ENCODE peak calls at places on chromosome 1, in seven cellular contexts. One of them, this sample, is unnamed.

GRCh38 chr1:159798893-159799292 is 3.3 kb upstream of the FCRL6 start:
- DNase-seq in EH: peak
- DNase-seq in memory B cell: peak
- DNase-seq in stomach: peak
- DNase-seq in left ventricle myocardium inferior: peak
- DNase-seq in COLO829: peak
- DNase-seq in HS-27A: peak
- DNase-seq in this sample: peak

GRCh38 chr1:24594328-24594598 is 38.4 kb downstream of the NCMAP start:
- DNase-seq in EH: no peak
- DNase-seq in memory B cell: no peak
- DNase-seq in stomach: no peak
- DNase-seq in left ventricle myocardium inferior: no peak
- DNase-seq in COLO829: no peak
- DNase-seq in HS-27A: no peak
- DNase-seq in this sample: no peak

GRCh38 chr1:3611170-3612019 is at the start of gene MEGF6:
- DNase-seq in EH: peak
- DNase-seq in memory B cell: no peak
- DNase-seq in stomach: peak
- DNase-seq in left ventricle myocardium inferior: peak
- DNase-seq in COLO829: peak
- DNase-seq in HS-27A: no peak
- DNase-seq in this sample: no peak

GRCh38 chr1:151882466-151882865 is 26.8 kb downstream of the THEM4 start:
- DNase-seq in EH: no peak
- DNase-seq in memory B cell: no peak
- DNase-seq in stomach: no peak
- DNase-seq in left ventricle myocardium inferior: no peak
- DNase-seq in COLO829: no peak
- DNase-seq in HS-27A: no peak
- DNase-seq in this sample: no peak

GRCh38 chr1:207487636-207488035 is 8.3 kb upstream of the CR1 start:
- DNase-seq in EH: no peak
- DNase-seq in memory B cell: no peak
- DNase-seq in stomach: no peak
- DNase-seq in left ventricle myocardium inferior: no peak
- DNase-seq in COLO829: no peak
- DNase-seq in HS-27A: no peak
- DNase-seq in this sample: no peak

GRCh38 chr1:21569820-21570527 is 60.8 kb downstream of the ALPL start:
- DNase-seq in EH: no peak
- DNase-seq in memory B cell: no peak
- DNase-seq in stomach: no peak
- DNase-seq in left ventricle myocardium inferior: no peak
- DNase-seq in COLO829: no peak
- DNase-seq in HS-27A: no peak
- DNase-seq in this sample: no peak

GRCh38 chr1:28553229-28553930 is 495 bp downstream of the TRNAU1AP start:
- DNase-seq in EH: peak
- DNase-seq in memory B cell: no peak
- DNase-seq in stomach: peak
- DNase-seq in left ventricle myocardium inferior: peak
- DNase-seq in COLO829: no peak
- DNase-seq in HS-27A: no peak
- DNase-seq in this sample: peak

GRCh38 chr1:211305044-211305443 is 21.6 kb upstream of the TRAF5 start:
- DNase-seq in EH: peak
- DNase-seq in memory B cell: no peak
- DNase-seq in stomach: no peak
- DNase-seq in left ventricle myocardium inferior: no peak
- DNase-seq in COLO829: no peak
- DNase-seq in HS-27A: no peak
- DNase-seq in this sample: peak

GRCh38 chr1:230268371-230269170 is 157.6 kb downstream of the PGBD5 start:
- DNase-seq in EH: peak
- DNase-seq in memory B cell: no peak
- DNase-seq in stomach: no peak
- DNase-seq in left ventricle myocardium inferior: no peak
- DNase-seq in COLO829: peak
- DNase-seq in HS-27A: peak
- DNase-seq in this sample: peak

GRCh38 chr1:240074422-240074821 is 17.3 kb upstream of the FMN2 start:
- DNase-seq in EH: no peak
- DNase-seq in memory B cell: no peak
- DNase-seq in stomach: no peak
- DNase-seq in left ventricle myocardium inferior: no peak
- DNase-seq in COLO829: no peak
- DNase-seq in HS-27A: no peak
- DNase-seq in this sample: no peak

GRCh38 chr1:11777653-11778322 is 15.8 kb downstream of the C1orf167 start:
- DNase-seq in EH: no peak
- DNase-seq in memory B cell: no peak
- DNase-seq in stomach: no peak
- DNase-seq in left ventricle myocardium inferior: no peak
- DNase-seq in COLO829: no peak
- DNase-seq in HS-27A: no peak
- DNase-seq in this sample: no peak

GRCh38 chr1:225424562-225425210 is 3.2 kb downstream of the LBR start:
- DNase-seq in EH: peak
- DNase-seq in memory B cell: no peak
- DNase-seq in stomach: no peak
- DNase-seq in left ventricle myocardium inferior: no peak
- DNase-seq in COLO829: no peak
- DNase-seq in HS-27A: peak
- DNase-seq in this sample: no peak